ENCODE peak calls at places on chromosomes 4 and X, in nine cellular contexts. One of them, this sample, is unnamed.

GRCh38 chrX:102837843-102838242 is 99.2 kb upstream of the RAB40AL start:
- DNase-seq in sciatic nerve: no peak
- DNase-seq in nephron progenitor cell: no peak
- DNase-seq in GM13977: no peak
- DNase-seq in NCI-H748 treated with DMSO at 0.1 percent for 48 hours: no peak
- DNase-seq in AG08396: no peak
- DNase-seq in heart left ventricle: no peak
- DNase-seq in iPS DF 19.7: no peak
- DNase-seq in H9: no peak
- DNase-seq in this sample: no peak

GRCh38 chrX:107825698-107826285 is at the start of gene MID2:
- DNase-seq in sciatic nerve: peak; percentile 68
- DNase-seq in nephron progenitor cell: peak; percentile 52
- DNase-seq in GM13977: peak; percentile 16
- DNase-seq in NCI-H748 treated with DMSO at 0.1 percent for 48 hours: peak; percentile 40
- DNase-seq in AG08396: peak; percentile 27
- DNase-seq in heart left ventricle: peak; percentile 39
- DNase-seq in iPS DF 19.7: no peak
- DNase-seq in H9: peak; percentile 72
- DNase-seq in this sample: peak; percentile 59

GRCh38 chr4:140648716-140649115 is 80.0 kb upstream of the UCP1 start:
- DNase-seq in sciatic nerve: no peak
- DNase-seq in nephron progenitor cell: no peak
- DNase-seq in GM13977: no peak
- DNase-seq in NCI-H748 treated with DMSO at 0.1 percent for 48 hours: no peak
- DNase-seq in AG08396: no peak
- DNase-seq in heart left ventricle: no peak
- DNase-seq in iPS DF 19.7: no peak
- DNase-seq in H9: no peak
- DNase-seq in this sample: no peak

GRCh38 chr4:69781458-69782418 is 21.3 kb upstream of the SULT1B1 start:
- DNase-seq in sciatic nerve: no peak
- DNase-seq in nephron progenitor cell: no peak
- DNase-seq in GM13977: no peak
- DNase-seq in NCI-H748 treated with DMSO at 0.1 percent for 48 hours: peak; percentile 77
- DNase-seq in AG08396: no peak
- DNase-seq in heart left ventricle: no peak
- DNase-seq in iPS DF 19.7: no peak
- DNase-seq in H9: no peak
- DNase-seq in this sample: no peak

GRCh38 chr4:107693132-107693531 is 26.9 kb downstream of the PAPSS1 start:
- DNase-seq in sciatic nerve: no peak
- DNase-seq in nephron progenitor cell: no peak
- DNase-seq in GM13977: no peak
- DNase-seq in NCI-H748 treated with DMSO at 0.1 percent for 48 hours: no peak
- DNase-seq in AG08396: no peak
- DNase-seq in heart left ventricle: no peak
- DNase-seq in iPS DF 19.7: no peak
- DNase-seq in H9: no peak
- DNase-seq in this sample: no peak

GRCh38 chr4:22721189-22721588 is 28.5 kb downstream of the GBA3 start:
- DNase-seq in sciatic nerve: no peak
- DNase-seq in nephron progenitor cell: no peak
- DNase-seq in GM13977: no peak
- DNase-seq in NCI-H748 treated with DMSO at 0.1 percent for 48 hours: no peak
- DNase-seq in AG08396: no peak
- DNase-seq in heart left ventricle: no peak
- DNase-seq in iPS DF 19.7: no peak
- DNase-seq in H9: no peak
- DNase-seq in this sample: no peak

GRCh38 chrX:115957862-115958490 is 212.6 kb upstream of the AGTR2 start:
- DNase-seq in sciatic nerve: no peak
- DNase-seq in nephron progenitor cell: no peak
- DNase-seq in GM13977: no peak
- DNase-seq in NCI-H748 treated with DMSO at 0.1 percent for 48 hours: no peak
- DNase-seq in AG08396: no peak
- DNase-seq in heart left ventricle: no peak
- DNase-seq in iPS DF 19.7: no peak
- DNase-seq in H9: peak; percentile 67
- DNase-seq in this sample: peak; percentile 49

GRCh38 chr4:24719615-24720014 is 75.8 kb upstream of the SOD3 start:
- DNase-seq in sciatic nerve: no peak
- DNase-seq in nephron progenitor cell: no peak
- DNase-seq in GM13977: no peak
- DNase-seq in NCI-H748 treated with DMSO at 0.1 percent for 48 hours: no peak
- DNase-seq in AG08396: no peak
- DNase-seq in heart left ventricle: no peak
- DNase-seq in iPS DF 19.7: no peak
- DNase-seq in H9: no peak
- DNase-seq in this sample: no peak

GRCh38 chr4:7426525-7427171 is 8.1 kb downstream of the PSAPL1 start:
- DNase-seq in sciatic nerve: peak; percentile 50
- DNase-seq in nephron progenitor cell: no peak
- DNase-seq in GM13977: no peak
- DNase-seq in NCI-H748 treated with DMSO at 0.1 percent for 48 hours: no peak
- DNase-seq in AG08396: no peak
- DNase-seq in heart left ventricle: no peak
- DNase-seq in iPS DF 19.7: no peak
- DNase-seq in H9: peak; percentile 23
- DNase-seq in this sample: no peak

GRCh38 chrX:78199851-78200250 is 60.4 kb upstream of the TAF9B start:
- DNase-seq in sciatic nerve: no peak
- DNase-seq in nephron progenitor cell: no peak
- DNase-seq in GM13977: peak; percentile 17
- DNase-seq in NCI-H748 treated with DMSO at 0.1 percent for 48 hours: no peak
- DNase-seq in AG08396: peak; percentile 4
- DNase-seq in heart left ventricle: no peak
- DNase-seq in iPS DF 19.7: no peak
- DNase-seq in H9: no peak
- DNase-seq in this sample: peak; percentile 9

GRCh38 chrX:70044541-70045245 is 5.0 kb downstream of the AWAT2 start:
- DNase-seq in sciatic nerve: no peak
- DNase-seq in nephron progenitor cell: no peak
- DNase-seq in GM13977: no peak
- DNase-seq in NCI-H748 treated with DMSO at 0.1 percent for 48 hours: no peak
- DNase-seq in AG08396: no peak
- DNase-seq in heart left ventricle: no peak
- DNase-seq in iPS DF 19.7: no peak
- DNase-seq in H9: no peak
- DNase-seq in this sample: no peak

GRCh38 chr4:117164338-117164737 is 79.0 kb upstream of the TRAM1L1 start:
- DNase-seq in sciatic nerve: no peak
- DNase-seq in nephron progenitor cell: no peak
- DNase-seq in GM13977: no peak
- DNase-seq in NCI-H748 treated with DMSO at 0.1 percent for 48 hours: no peak
- DNase-seq in AG08396: no peak
- DNase-seq in heart left ventricle: no peak
- DNase-seq in iPS DF 19.7: no peak
- DNase-seq in H9: no peak
- DNase-seq in this sample: no peak

GRCh38 chr4:156193800-156194199 is 240.1 kb upstream of the CTSO start:
- DNase-seq in sciatic nerve: no peak
- DNase-seq in nephron progenitor cell: no peak
- DNase-seq in GM13977: no peak
- DNase-seq in NCI-H748 treated with DMSO at 0.1 percent for 48 hours: no peak
- DNase-seq in AG08396: no peak
- DNase-seq in heart left ventricle: no peak
- DNase-seq in iPS DF 19.7: no peak
- DNase-seq in H9: no peak
- DNase-seq in this sample: no peak

GRCh38 chr4:92099851-92100250 is 203.9 kb upstream of the GRID2 start:
- DNase-seq in sciatic nerve: no peak
- DNase-seq in nephron progenitor cell: no peak
- DNase-seq in GM13977: no peak
- DNase-seq in NCI-H748 treated with DMSO at 0.1 percent for 48 hours: no peak
- DNase-seq in AG08396: no peak
- DNase-seq in heart left ventricle: no peak
- DNase-seq in iPS DF 19.7: no peak
- DNase-seq in H9: no peak
- DNase-seq in this sample: no peak

GRCh38 chr4:53730431-53730830 is 139.1 kb upstream of the LNX1 start:
- DNase-seq in sciatic nerve: no peak
- DNase-seq in nephron progenitor cell: no peak
- DNase-seq in GM13977: no peak
- DNase-seq in NCI-H748 treated with DMSO at 0.1 percent for 48 hours: no peak
- DNase-seq in AG08396: no peak
- DNase-seq in heart left ventricle: no peak
- DNase-seq in iPS DF 19.7: no peak
- DNase-seq in H9: no peak
- DNase-seq in this sample: no peak

GRCh38 chrX:118526149-118526548 is 30.5 kb downstream of the DOCK11 start:
- DNase-seq in sciatic nerve: no peak
- DNase-seq in nephron progenitor cell: no peak
- DNase-seq in GM13977: no peak
- DNase-seq in NCI-H748 treated with DMSO at 0.1 percent for 48 hours: no peak
- DNase-seq in AG08396: no peak
- DNase-seq in heart left ventricle: no peak
- DNase-seq in iPS DF 19.7: no peak
- DNase-seq in H9: no peak
- DNase-seq in this sample: no peak

GRCh38 chr4:139550724-139551429 is 5.1 kb downstream of the SETD7 start:
- DNase-seq in sciatic nerve: no peak
- DNase-seq in nephron progenitor cell: no peak
- DNase-seq in GM13977: no peak
- DNase-seq in NCI-H748 treated with DMSO at 0.1 percent for 48 hours: no peak
- DNase-seq in AG08396: no peak
- DNase-seq in heart left ventricle: peak; percentile 37
- DNase-seq in iPS DF 19.7: no peak
- DNase-seq in H9: peak; percentile 45
- DNase-seq in this sample: peak; percentile 40

GRCh38 chrX:13357925-13358324 is 38.1 kb upstream of the ATXN3L start:
- DNase-seq in sciatic nerve: no peak
- DNase-seq in nephron progenitor cell: no peak
- DNase-seq in GM13977: no peak
- DNase-seq in NCI-H748 treated with DMSO at 0.1 percent for 48 hours: peak; percentile 23
- DNase-seq in AG08396: no peak
- DNase-seq in heart left ventricle: no peak
- DNase-seq in iPS DF 19.7: no peak
- DNase-seq in H9: no peak
- DNase-seq in this sample: peak; percentile 74

GRCh38 chrX:26262121-26262523 is 46.2 kb downstream of the MAGEB5 start:
- DNase-seq in sciatic nerve: no peak
- DNase-seq in nephron progenitor cell: no peak
- DNase-seq in GM13977: no peak
- DNase-seq in NCI-H748 treated with DMSO at 0.1 percent for 48 hours: no peak
- DNase-seq in AG08396: no peak
- DNase-seq in heart left ventricle: peak; percentile 7
- DNase-seq in iPS DF 19.7: no peak
- DNase-seq in H9: no peak
- DNase-seq in this sample: no peak